ENCODE peak calls at places on chromosomes 11 and 22, in four cellular contexts. F, T, L and O are unnamed samples.

GRCh38 chr11:11157201-11157600 is 195.8 kb downstream of the CSNK2A3 start:
- DNase-seq in F (peak; percentile 41), T (peak; percentile 39), L (no peak), O (peak; percentile 33)

GRCh38 chr11:95791385-95792033 is 1.2 kb downstream of the CEP57 start:
- DNase-seq in F (no peak), T (no peak), L (no peak), O (no peak)

GRCh38 chr11:117470576-117470975 is 142.9 kb downstream of the CEP164 start:
- DNase-seq in F (no peak), T (no peak), L (no peak), O (no peak)

GRCh38 chr11:104918113-104918824 is 20.0 kb upstream of the CASP12 start:
- DNase-seq in F (no peak), T (no peak), L (no peak), O (no peak)

GRCh38 chr11:67691149-67691548 is 16.7 kb upstream of the ALDH3B2 start:
- DNase-seq in F (no peak), T (no peak), L (no peak), O (no peak)

GRCh38 chr11:119362741-119363080 is 16.2 kb upstream of the MFRP start:
- DNase-seq in F (no peak), T (no peak), L (no peak), O (no peak)

GRCh38 chr11:61298663-61299244 is 3.6 kb upstream of the VWCE start:
- DNase-seq in F (no peak), T (no peak), L (no peak), O (peak; percentile 96)

GRCh38 chr22:23859201-23859600 is 1.5 kb downstream of the SLC2A11 start:
- DNase-seq in F (no peak), T (no peak), L (no peak), O (no peak)

GRCh38 chr22:23857606-23858483 is at the start of gene SLC2A11:
- DNase-seq in F (peak; percentile 85), T (peak; percentile 91), L (peak; percentile 96), O (peak; percentile 96)

GRCh38 chr11:106156290-106156937 is 79.0 kb downstream of the AASDHPPT start:
- DNase-seq in F (peak; percentile 10), T (peak; percentile 10), L (peak; percentile 12), O (peak; percentile 15)

GRCh38 chr11:47593934-47594855 is at the start of gene C1QTNF4:
- DNase-seq in F (no peak), T (no peak), L (no peak), O (no peak)

GRCh38 chr11:74462009-74462408 is 5.3 kb downstream of the KCNE3 start:
- DNase-seq in F (no peak), T (peak; percentile 84), L (no peak), O (peak; percentile 66)

GRCh38 chr11:80603472-80603871 is 1162.6 kb upstream of the TENM4 start:
- DNase-seq in F (no peak), T (no peak), L (no peak), O (no peak)

GRCh38 chr11:45083544-45084087 is 62.8 kb upstream of the PRDM11 start:
- DNase-seq in F (peak; percentile 56), T (peak; percentile 25), L (no peak), O (peak; percentile 15)

GRCh38 chr11:57303990-57304579 is 20.7 kb downstream of the TNKS1BP1 start:
- DNase-seq in F (no peak), T (no peak), L (no peak), O (no peak)

GRCh38 chr11:78722786-78723185 is 148.1 kb upstream of the NARS2 start:
- DNase-seq in F (no peak), T (no peak), L (no peak), O (no peak)

GRCh38 chr11:59172345-59173079 is 580 bp downstream of the DTX4 start:
- DNase-seq in F (no peak), T (no peak), L (peak; percentile 60), O (peak; percentile 10)

GRCh38 chr11:10780040-10780439 is 28.7 kb downstream of the EIF4G2 start:
- DNase-seq in F (no peak), T (no peak), L (no peak), O (no peak)

GRCh38 chr11:133827556-133827955 is 17.8 kb downstream of the SPATA19 start:
- DNase-seq in F (no peak), T (no peak), L (no peak), O (no peak)

GRCh38 chr11:94184362-94184761 is 55.7 kb downstream of the PANX1 start:
- DNase-seq in F (no peak), T (no peak), L (no peak), O (no peak)

GRCh38 chr22:41140365-41140957 is 48.1 kb downstream of the EP300 start:
- DNase-seq in F (no peak), T (no peak), L (no peak), O (no peak)

GRCh38 chr22:46087816-46088277 is 62.5 kb upstream of the PPARA start:
- DNase-seq in F (no peak), T (peak; percentile 77), L (no peak), O (no peak)

GRCh38 chr11:86355256-86355655 is 19.4 kb upstream of the CCDC81 start:
- DNase-seq in F (no peak), T (no peak), L (no peak), O (no peak)

GRCh38 chr11:10303558-10304363 is 1.1 kb upstream of the ADM start:
- DNase-seq in F (peak; percentile 55), T (peak; percentile 12), L (no peak), O (peak; percentile 44)

GRCh38 chr11:133928628-133929059 is 28.1 kb downstream of the IGSF9B start:
- DNase-seq in F (no peak), T (no peak), L (no peak), O (no peak)

GRCh38 chr11:85805387-85805786 is 5.6 kb downstream of the SYTL2 start:
- DNase-seq in F (no peak), T (no peak), L (no peak), O (no peak)

GRCh38 chr11:12276356-12276755 is 101.0 kb upstream of the PARVA start:
- DNase-seq in F (no peak), T (no peak), L (no peak), O (no peak)

GRCh38 chr22:35873426-35873825 is 155.2 kb downstream of the RBFOX2 start:
- DNase-seq in F (no peak), T (no peak), L (peak; percentile 24), O (no peak)

GRCh38 chr11:130403301-130403804 is 25.1 kb downstream of the ADAMTS8 start:
- DNase-seq in F (no peak), T (no peak), L (no peak), O (no peak)

GRCh38 chr22:39967103-39967829 is 7.1 kb downstream of the TMA7B start:
- DNase-seq in F (no peak), T (no peak), L (no peak), O (no peak)

DNA sequence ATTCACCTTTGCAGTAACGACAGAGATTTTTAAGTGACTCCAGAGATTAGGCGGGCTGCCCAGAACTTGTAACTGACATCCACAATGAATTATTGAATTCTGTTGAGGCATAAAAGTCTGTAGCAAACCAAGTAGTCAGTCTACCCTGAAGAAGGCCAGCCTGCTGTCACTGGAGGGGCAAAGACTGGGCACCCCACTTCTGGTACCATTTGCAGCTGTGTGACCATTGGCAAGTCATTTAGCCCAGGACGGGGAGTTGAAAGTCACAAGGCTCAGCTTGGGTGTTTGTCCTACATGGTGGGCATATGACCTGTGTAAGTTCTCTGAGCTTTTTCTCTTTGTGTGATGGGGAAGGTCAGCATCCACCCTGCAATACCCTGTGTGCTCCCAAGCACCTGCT is 119.4 kb downstream of the ARHGAP8 start:
- DNase-seq in F (no peak), T (no peak), L (no peak), O (no peak)
- TF ChIP-seq JUNB in F (no peak), T (no peak), L (no peak), O (no peak)

DNA sequence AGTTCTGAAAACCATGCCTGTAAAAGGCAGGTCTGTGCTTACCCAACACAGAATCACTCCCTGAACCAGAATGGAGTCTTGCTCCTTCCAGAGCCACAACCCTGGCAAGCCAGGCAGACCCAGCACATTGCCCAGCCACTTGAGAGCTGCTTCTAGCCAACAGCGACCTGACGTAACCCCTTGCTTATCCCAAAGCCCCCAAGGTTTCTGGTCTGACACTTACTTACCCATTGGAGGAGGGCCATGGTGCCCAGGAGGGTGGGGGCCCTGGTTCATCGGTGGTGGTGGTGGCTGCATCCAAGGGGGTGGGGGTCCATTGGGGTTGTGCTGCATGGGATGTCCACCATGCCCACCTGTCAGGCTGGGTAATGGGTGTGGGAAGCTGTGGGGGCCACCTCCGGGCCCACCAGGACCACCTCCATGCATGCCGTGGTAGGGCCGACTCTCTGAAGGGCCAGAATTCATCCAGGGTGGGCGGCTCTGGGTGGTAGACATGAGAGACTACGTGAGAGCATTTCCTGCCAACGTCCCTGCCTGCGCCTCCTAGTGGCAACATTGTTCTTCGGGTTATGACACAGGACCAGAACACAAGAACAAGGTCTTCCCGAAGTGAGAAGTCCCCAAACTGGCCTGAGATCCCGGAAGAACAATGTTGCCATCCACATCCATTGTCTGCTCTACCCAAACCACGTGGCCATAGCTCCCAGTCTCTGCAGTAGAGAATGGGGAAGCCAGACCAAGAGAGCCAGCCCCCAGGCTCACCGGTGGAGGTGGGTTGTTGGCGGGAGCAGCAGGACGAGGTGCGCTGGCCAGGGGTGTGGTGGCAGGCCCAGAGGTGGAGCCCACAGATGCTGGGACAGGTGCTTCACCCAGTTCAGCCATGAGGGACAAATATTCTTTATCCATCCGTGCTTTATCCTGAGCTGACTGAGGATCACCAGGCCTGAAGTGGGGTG is 7.8 kb upstream of the PYGM start:
- DNase-seq in F (no peak), T (no peak), L (no peak), O (peak; percentile 67)
- TF ChIP-seq SMC3 in F (peak; percentile 35), T (peak; percentile 22), L (peak; percentile 27), O (peak; percentile 25)

GRCh38 chr11:1766719-1767398 is 3.1 kb upstream of the CTSD start:
- DNase-seq in F (no peak), T (no peak), L (no peak), O (no peak)

GRCh38 chr11:1767399-1768140 is 3.8 kb upstream of the CTSD start:
- DNase-seq in F (no peak), T (no peak), L (no peak), O (no peak)

GRCh38 chr11:1763796-1764661 is at the start of gene CTSD:
- DNase-seq in F (peak; percentile 91), T (peak; percentile 98), L (no peak), O (peak; percentile 65)

GRCh38 chr11:1768141-1768469 is 4.4 kb upstream of the CTSD start:
- DNase-seq in F (no peak), T (no peak), L (no peak), O (no peak)

GRCh38 chr11:1765871-1766718 is 2.4 kb upstream of the CTSD start:
- DNase-seq in F (no peak), T (no peak), L (no peak), O (no peak)
- TF ChIP-seq JUNB in F (no peak), T (no peak), L (no peak), O (no peak)

DNA sequence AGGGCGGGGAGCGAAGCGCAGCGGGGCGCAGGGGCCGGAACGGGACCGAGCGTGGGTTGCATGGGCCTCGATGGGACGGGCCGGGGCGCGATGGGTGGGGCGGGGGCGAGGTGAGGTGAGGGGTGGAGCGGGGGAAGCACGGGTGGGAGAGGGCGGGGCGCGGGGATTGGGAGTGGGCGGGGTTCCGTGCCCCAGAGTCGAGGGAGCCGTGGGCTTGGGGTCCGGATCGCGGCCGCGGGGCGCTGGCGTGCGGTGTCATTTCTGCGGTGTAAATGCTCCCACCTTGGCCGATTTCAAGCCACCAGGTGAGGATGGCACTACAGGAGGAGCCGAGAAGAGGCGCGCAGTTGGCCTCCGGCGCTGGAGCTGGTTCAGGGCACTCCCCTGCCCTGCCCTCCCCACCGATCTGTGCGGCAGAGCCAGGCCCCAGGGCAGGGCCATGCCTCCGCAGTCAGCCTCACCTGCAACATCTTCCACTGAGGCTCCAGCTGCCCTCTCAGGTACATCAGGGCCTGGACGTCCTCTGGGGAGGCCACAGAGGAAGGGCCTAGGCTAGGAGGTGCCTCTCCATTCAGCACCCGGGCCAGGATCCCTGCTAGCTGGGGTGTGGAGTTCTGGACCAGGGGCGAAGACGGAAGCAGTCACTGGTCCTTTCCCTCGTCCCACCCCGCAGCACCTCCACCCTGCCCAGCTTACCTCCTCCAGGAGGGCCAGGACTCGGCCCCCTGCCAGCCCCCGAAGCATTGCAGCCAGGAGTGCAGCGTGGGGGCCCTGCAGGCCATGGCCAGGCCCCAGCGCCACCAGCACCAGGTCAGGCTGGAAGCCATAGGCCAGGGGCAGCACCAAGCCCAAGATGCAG is 620 bp upstream of the TUBGCP6 start:
- DNase-seq in F (no peak), T (no peak), L (no peak), O (no peak)
- TF ChIP-seq SMC3 in F (no peak), T (no peak), L (no peak), O (no peak)